ENCODE peak calls at places on chromosomes 1 and 21, in four cellular contexts. O is activated T-helper 1 cell treated with Interleukin-2 at 50 U/mL for 16 hours, L is ELF-1, F is amygdala. J is an unnamed sample.

GRCh38 chr1:31723828-31724359 is 20.1 kb upstream of the COL16A1 start:
- DNase-seq in O (no peak), L (peak), F (no peak), J (peak)

GRCh38 chr1:218775476-218776170 is 398.1 kb upstream of the LYPLAL1 start:
- DNase-seq in O (no peak), L (peak), F (no peak), J (no peak)

GRCh38 chr1:171948491-171948890 is 107.2 kb downstream of the DNM3 start:
- DNase-seq in O (no peak), L (peak), F (no peak), J (no peak)

GRCh38 chr1:93629101-93630059 is 52.3 kb downstream of the BCAR3 start:
- DNase-seq in O (no peak), L (no peak), F (no peak), J (peak)

GRCh38 chr21:44939532-44940115 is at the start of gene SLX9:
- DNase-seq in O (peak), L (peak), F (peak), J (peak)

GRCh38 chr1:68975534-68975933 is 478.7 kb upstream of the DEPDC1 start:
- DNase-seq in O (no peak), L (peak), F (no peak), J (no peak)

GRCh38 chr1:206696812-206697585 is 12.3 kb downstream of the MAPKAPK2 start:
- DNase-seq in O (no peak), L (no peak), F (no peak), J (no peak)

GRCh38 chr21:35578350-35578782 is 482.0 kb downstream of the SETD4 start:
- DNase-seq in O (no peak), L (no peak), F (no peak), J (peak)

GRCh38 chr21:29953690-29954089 is 13.9 kb upstream of the GRIK1 start:
- DNase-seq in O (no peak), L (no peak), F (no peak), J (no peak)

GRCh38 chr1:111733183-111733995 is 5.8 kb downstream of the INKA2 start:
- DNase-seq in O (no peak), L (no peak), F (no peak), J (peak)

GRCh38 chr1:48207536-48208075 is 14.9 kb upstream of the SLC5A9 start:
- DNase-seq in O (no peak), L (no peak), F (no peak), J (no peak)

GRCh38 chr1:26285366-26286063 is 5.6 kb downstream of the SH3BGRL3 start:
- DNase-seq in O (no peak), L (peak), F (no peak), J (no peak)

GRCh38 chr1:24966724-24967346 is 36.8 kb upstream of the RUNX3 start:
- DNase-seq in O (no peak), L (no peak), F (no peak), J (peak)

GRCh38 chr1:43622471-43622870 is 27.5 kb upstream of the KDM4A start:
- DNase-seq in O (no peak), L (no peak), F (no peak), J (no peak)

GRCh38 chr1:184110253-184111204 is 59.0 kb downstream of the TSEN15 start:
- DNase-seq in O (no peak), L (no peak), F (no peak), J (no peak)

GRCh38 chr1:204108312-204109141 is 35.6 kb downstream of the SOX13 start:
- DNase-seq in O (no peak), L (peak), F (no peak), J (no peak)

GRCh38 chr1:212286437-212287131 is 1.4 kb downstream of the PPP2R5A start:
- DNase-seq in O (no peak), L (no peak), F (no peak), J (no peak)

GRCh38 chr1:172451002-172451443 is 7.2 kb upstream of the PIGC start:
- DNase-seq in O (no peak), L (no peak), F (no peak), J (peak)

GRCh38 chr1:6603851-6604558 is 1.3 kb upstream of the KLHL21 start:
- DNase-seq in O (peak), L (peak), F (peak), J (no peak)

GRCh38 chr1:162213281-162213909 is 143.9 kb downstream of the NOS1AP start:
- DNase-seq in O (no peak), L (peak), F (no peak), J (no peak)

GRCh38 chr1:7549277-7549676 is 221.8 kb upstream of the VAMP3 start:
- DNase-seq in O (no peak), L (peak), F (no peak), J (peak)

GRCh38 chr1:180272395-180272794 is 42.3 kb downstream of the LHX4 start:
- DNase-seq in O (no peak), L (no peak), F (no peak), J (no peak)

GRCh38 chr1:65486613-65487012 is 66.1 kb downstream of the LEPR start:
- DNase-seq in O (no peak), L (no peak), F (no peak), J (no peak)